ENCODE peak calls at places on chromosomes 13 and 19, in six cellular contexts. T is suprapubic skin; E is neural progenitor cell; U is left ventricle myocardium inferior; D is naive thymus-derived CD4-positive, alpha-beta T cell; F is CD8-positive, alpha-beta memory T cell. G is an unnamed sample.

GRCh38 chr19:2055871-2056809 is 5.1 kb upstream of the MKNK2 start:
- DNase-seq in F (no peak), U (peak), T (no peak), E (no peak), D (no peak), G (peak)

GRCh38 chr19:4052114-4052992 is 14.3 kb downstream of the ZBTB7A start:
- DNase-seq in U (no peak), E (no peak), D (no peak), T (peak), F (no peak), G (peak)

GRCh38 chr19:16585808-16586476 is 13.7 kb upstream of the SLC35E1 start:
- DNase-seq in D (no peak), T (no peak), U (no peak), E (no peak), F (no peak), G (no peak)

GRCh38 chr13:44388427-44388826 is 14.8 kb downstream of the SERP2 start:
- DNase-seq in E (peak), D (no peak), T (no peak), F (no peak), U (peak), G (no peak)

GRCh38 chr19:1079566-1080111 is 12.7 kb downstream of the ARHGAP45 start:
- DNase-seq in D (peak), U (no peak), E (no peak), T (no peak), F (no peak), G (peak)

GRCh38 chr19:13400296-13400695 is 106.0 kb downstream of the CACNA1A start:
- DNase-seq in T (no peak), E (no peak), U (no peak), D (no peak), F (no peak), G (no peak)

GRCh38 chr13:66329988-66330429 is 900.1 kb downstream of the PCDH9 start:
- DNase-seq in T (no peak), U (no peak), F (no peak), E (no peak), D (no peak), G (no peak)

GRCh38 chr19:4633140-4633967 is 6.0 kb upstream of the TNFAIP8L1 start:
- DNase-seq in D (peak), U (peak), F (peak), T (no peak), E (peak), G (peak)

GRCh38 chr19:1833540-1833939 is 14.7 kb downstream of the REXO1 start:
- DNase-seq in U (no peak), D (no peak), F (no peak), T (no peak), E (no peak), G (no peak)

GRCh38 chr13:75635621-75636338 is at the start of gene LMO7:
- DNase-seq in F (peak), E (peak), T (peak), U (peak), D (peak), G (peak)

GRCh38 chr19:51489113-51489512 is 10.8 kb downstream of the CEACAM18 start:
- DNase-seq in U (no peak), T (no peak), E (no peak), D (no peak), F (no peak), G (no peak)

GRCh38 chr19:6639439-6639838 is 30.5 kb downstream of the TNFSF14 start:
- DNase-seq in T (no peak), F (no peak), D (no peak), E (no peak), U (no peak), G (no peak)

GRCh38 chr13:47038196-47038595 is 141.3 kb upstream of the HTR2A start:
- DNase-seq in U (no peak), E (peak), T (no peak), F (no peak), D (no peak), G (no peak)

GRCh38 chr19:55173717-55174409 is 6.2 kb downstream of the SYT5 start:
- DNase-seq in F (no peak), E (peak), D (no peak), T (no peak), U (peak), G (peak)

GRCh38 chr13:97224544-97225324 is 2.6 kb downstream of the MBNL2 start:
- DNase-seq in D (peak), T (no peak), F (no peak), E (no peak), U (no peak), G (no peak)

DNA sequence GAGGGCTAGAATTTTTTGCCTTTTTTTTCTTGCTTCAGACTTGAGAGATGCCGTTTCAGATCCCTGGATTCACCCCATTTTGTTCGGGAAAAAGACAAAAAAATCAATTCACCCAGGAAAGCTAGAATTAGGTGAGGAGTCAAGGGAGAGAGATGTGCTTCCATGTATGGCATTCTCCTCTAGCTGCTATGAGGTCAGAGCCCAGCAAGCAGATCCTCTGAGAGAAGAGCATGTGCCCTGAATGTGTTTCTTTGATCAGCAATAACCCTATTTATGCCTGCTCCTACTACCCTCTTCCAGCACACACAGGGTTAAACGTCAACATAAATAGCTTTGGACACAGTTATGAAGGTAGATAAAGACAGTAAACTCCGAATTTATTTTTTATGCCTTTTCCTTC is 53.6 kb downstream of the NDFIP2 start:
- DNase-seq in E (no peak), T (no peak), U (no peak), D (no peak), F (no peak), G (no peak)
- H3K4me3 ChIP-seq in E (no peak), T (no peak), U (no peak), D (no peak), F (no peak), G (no peak)

DNA sequence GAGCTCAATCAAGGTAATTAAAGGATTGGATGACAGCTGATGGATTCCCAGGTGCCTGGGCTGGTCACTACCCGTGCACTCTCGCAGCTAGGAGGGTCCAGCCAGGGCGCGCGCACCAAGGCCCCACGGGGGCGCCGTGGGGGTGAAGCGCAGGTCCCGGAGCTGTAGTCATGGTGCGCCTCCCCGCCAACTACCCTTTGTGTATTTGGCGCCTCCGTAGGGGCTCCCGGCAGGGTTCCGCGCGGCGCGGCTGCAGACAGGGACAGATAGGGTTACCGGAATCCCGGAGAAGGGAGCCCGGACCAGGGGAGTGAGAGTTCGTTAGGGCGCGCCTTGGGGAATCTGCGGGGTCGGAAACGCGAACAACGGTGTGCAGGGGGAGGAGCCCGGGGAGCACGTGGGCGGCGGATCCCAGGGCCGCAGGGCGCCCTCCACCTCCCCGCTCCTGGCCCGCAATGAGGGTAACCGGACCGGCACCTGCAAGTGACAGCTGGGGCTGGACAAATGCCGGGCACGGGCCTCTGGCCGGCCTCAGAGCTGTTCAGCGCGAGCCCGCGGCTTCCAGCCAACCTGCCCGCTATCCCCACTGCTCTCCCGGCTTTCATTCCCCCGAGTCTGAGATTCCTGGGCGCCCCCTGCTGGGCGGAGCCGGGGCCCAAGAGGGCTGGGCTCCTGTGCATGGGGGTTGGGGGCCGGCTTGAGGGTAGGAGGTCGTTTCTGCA is 3.4 kb upstream of the PRAM1 start:
- DNase-seq in U (peak), T (no peak), F (peak), E (peak), D (peak), G (peak)
- H3K4me3 ChIP-seq in U (peak), T (peak), F (peak), E (peak), D (peak), G (peak)

GRCh38 chr13:111187879-111188643 is 73.0 kb downstream of the ARHGEF7 start:
- DNase-seq in D (no peak), E (no peak), T (no peak), F (no peak), U (no peak), G (no peak)
- H3K4me3 ChIP-seq in D (no peak), E (no peak), T (no peak), F (peak), U (no peak), G (no peak)

GRCh38 chr13:43110036-43110435 is 86.7 kb downstream of the DNAJC15 start:
- DNase-seq in T (no peak), U (no peak), D (no peak), F (no peak), E (no peak), G (no peak)
- H3K4me3 ChIP-seq in T (no peak), U (no peak), D (no peak), F (no peak), E (no peak), G (no peak)

GRCh38 chr13:19984430-19985218 is 26.1 kb downstream of the ZMYM2 start:
- DNase-seq in T (no peak), E (peak), U (no peak), D (peak), F (no peak), G (no peak)

GRCh38 chr13:19982447-19983043 is 24.0 kb downstream of the ZMYM2 start:
- DNase-seq in D (no peak), U (no peak), T (no peak), F (no peak), E (no peak), G (no peak)

GRCh38 chr13:19981685-19982238 is 23.2 kb downstream of the ZMYM2 start:
- DNase-seq in F (no peak), D (no peak), E (no peak), T (no peak), U (no peak), G (no peak)

GRCh38 chr13:19978830-19979437 is 20.4 kb downstream of the ZMYM2 start:
- DNase-seq in U (no peak), F (no peak), E (no peak), D (no peak), T (no peak), G (no peak)
- H3K4me3 ChIP-seq in U (no peak), F (no peak), E (no peak), D (no peak), T (no peak), G (no peak)

G was measured in upper lobe of right lung.